ENCODE peak calls at places on chromosome 13, in five cellular contexts. O is PC-3, T is Peyer's patch, D is thoracic aorta, K is A549. B is an unnamed sample.
A peak's percentile ranks its signal among the peaks of the same experiment; 100 is the strongest.

GRCh38 chr13:113926301-113926761 is 47.5 kb downstream of the C13orf46 start:
- DNase-seq in D (no peak), K (no peak), T (peak; percentile 39), O (no peak), B (no peak)

GRCh38 chr13:27353166-27353583 is 71.2 kb upstream of the GTF3A start:
- DNase-seq in O (peak; percentile 74), T (no peak), D (no peak), K (no peak), B (no peak)

GRCh38 chr13:94548382-94549240 is 47.3 kb downstream of the TGDS start:
- DNase-seq in K (peak; percentile 67), T (peak; percentile 65), O (peak; percentile 46), D (peak; percentile 5), B (peak; percentile 41)

GRCh38 chr13:43805071-43805468 is 18.3 kb upstream of the ENOX1 start:
- DNase-seq in K (peak; percentile 78), O (peak; percentile 95), T (no peak), D (no peak), B (peak; percentile 92)

GRCh38 chr13:65336106-65336603 is 1894.0 kb downstream of the PCDH9 start:
- DNase-seq in T (no peak), K (no peak), O (no peak), D (no peak), B (no peak)

GRCh38 chr13:54733639-54734038 is 1705.0 kb downstream of the OLFM4 start:
- DNase-seq in O (no peak), T (no peak), K (peak; percentile 0), D (no peak), B (peak; percentile 6)

GRCh38 chr13:65063753-65064152 is 2166.4 kb downstream of the PCDH9 start:
- DNase-seq in T (no peak), K (peak; percentile 30), O (peak; percentile 13), D (no peak), B (no peak)

GRCh38 chr13:30895773-30896172 is 10.3 kb upstream of the MEDAG start:
- DNase-seq in D (peak; percentile 64), K (no peak), T (no peak), O (no peak), B (peak; percentile 56)

GRCh38 chr13:60591348-60591747 is 194.3 kb downstream of the TDRD3 start:
- DNase-seq in D (no peak), K (no peak), T (no peak), O (peak; percentile 62), B (peak; percentile 10)

GRCh38 chr13:46207828-46208227 is 3.9 kb upstream of the LRRC63 start:
- DNase-seq in O (no peak), K (no peak), D (no peak), T (no peak), B (no peak)
- H3K27ac ChIP-seq in O (no peak overlapping the region), K (no peak overlapping the region), D (no peak overlapping the region), T (no peak overlapping the region), B (no peak overlapping the region)

GRCh38 chr13:111531505-111531904 is 211.1 kb downstream of the TEX29 start:
- DNase-seq in O (peak; percentile 26), D (no peak), K (peak; percentile 6), T (no peak), B (no peak)

GRCh38 chr13:111530137-111530536 is 209.7 kb downstream of the TEX29 start:
- DNase-seq in O (no peak), K (no peak), T (no peak), D (no peak), B (no peak)

GRCh38 chr13:111534646-111535461 is 214.4 kb downstream of the TEX29 start:
- DNase-seq in O (no peak), K (no peak), D (no peak), T (no peak), B (no peak)

GRCh38 chr13:111533900-111534645 is 213.6 kb downstream of the TEX29 start:
- DNase-seq in T (no peak), K (no peak), O (no peak), D (no peak), B (no peak)

GRCh38 chr13:111532111-111532510 is 211.7 kb downstream of the TEX29 start:
- DNase-seq in D (no peak), T (no peak), O (no peak), K (no peak), B (no peak)
- H3K27ac ChIP-seq in D (no peak overlapping the region), T (no peak overlapping the region), O (no peak overlapping the region), K (no peak overlapping the region), B (no peak overlapping the region)

DNA sequence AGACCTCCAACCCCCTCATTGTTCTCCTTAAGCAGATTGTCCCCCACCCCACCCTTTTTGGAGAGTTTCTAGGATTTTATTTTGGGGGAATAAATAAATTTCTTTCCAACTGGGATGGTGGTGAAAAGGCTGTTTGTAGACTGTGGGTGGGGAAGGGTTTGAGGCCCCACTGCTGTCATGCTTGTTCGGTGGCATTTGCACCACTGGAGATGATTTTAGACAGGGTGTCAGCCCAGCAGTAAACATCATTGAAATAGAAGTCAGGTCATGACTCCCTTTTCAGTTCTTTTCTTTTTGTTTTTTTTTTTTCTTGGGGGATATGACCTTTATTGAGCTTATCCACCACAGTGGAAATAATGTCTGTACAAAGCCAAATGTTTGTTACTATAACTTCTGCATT is 14.0 kb downstream of the UBAC2 start:
- DNase-seq in K (no peak), T (no peak), O (no peak), D (no peak), B (no peak)
- H3K27ac ChIP-seq in K (no peak overlapping the region), T (no peak overlapping the region), O (no peak overlapping the region), D (no peak overlapping the region), B (no peak overlapping the region)

GRCh38 chr13:38607136-38607535 is 79.7 kb upstream of the FREM2 start:
- DNase-seq in D (no peak), T (no peak), K (no peak), O (no peak), B (no peak)

GRCh38 chr13:38602261-38602660 is 84.6 kb upstream of the FREM2 start:
- DNase-seq in D (no peak), O (peak; percentile 33), T (no peak), K (no peak), B (no peak)

DNA sequence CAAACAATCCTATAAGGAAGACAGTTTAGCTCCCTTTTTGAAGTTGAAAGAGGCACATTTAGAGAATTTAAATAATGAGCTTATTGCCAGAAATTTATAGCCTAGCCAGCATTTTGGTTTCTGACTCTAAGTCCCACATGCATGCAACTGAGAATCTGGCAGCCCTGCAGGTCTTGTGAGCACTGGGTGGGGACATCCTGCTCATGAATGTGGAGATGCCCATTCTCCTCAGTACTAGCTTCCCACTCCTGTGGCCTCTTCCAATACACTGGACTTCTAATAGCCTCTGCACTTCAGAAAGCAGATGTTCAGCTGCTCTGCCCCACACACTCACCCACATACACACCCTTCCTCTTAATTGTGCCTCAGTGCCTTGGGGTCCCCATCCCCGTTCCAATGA is 80.2 kb upstream of the FREM2 start:
- DNase-seq in O (no peak), T (no peak), K (no peak), D (no peak), B (no peak)
- H3K27ac ChIP-seq in O (no peak overlapping the region), T (no peak overlapping the region), K (no peak overlapping the region), D (no peak overlapping the region), B (no peak overlapping the region)

B was measured in RWPE1.